ENCODE peak calls at places on chromosomes 6 and 20, in five cellular contexts. J is psoas muscle, X is breast epithelium, L is WTC11, A is foreskin fibroblast. C is an unnamed sample.

GRCh38 chr6:15874821-15875220 is 212.0 kb upstream of the DTNBP1 start:
- DNase-seq in J (no peak), X (no peak), L (no peak), A (peak; percentile 71), C (no peak)

GRCh38 chr20:49384437-49385434 is 97.7 kb downstream of the KCNB1 start:
- DNase-seq in J (peak; percentile 82), X (no peak), L (peak; percentile 97), A (peak; percentile 16), C (peak; percentile 77)

GRCh38 chr6:63395388-63395787 is 75.6 kb upstream of the LGSN start:
- DNase-seq in J (no peak), X (no peak), L (no peak), A (no peak), C (peak; percentile 60)

GRCh38 chr6:130163261-130163660 is 59.5 kb downstream of the SAMD3 start:
- DNase-seq in J (no peak), X (no peak), L (no peak), A (no peak), C (no peak)

GRCh38 chr20:7714549-7714948 is 225.7 kb downstream of the HAO1 start:
- DNase-seq in J (no peak), X (no peak), L (no peak), A (no peak), C (no peak)

GRCh38 chr20:16272961-16273360 is 300.3 kb downstream of the KIF16B start:
- DNase-seq in J (no peak), X (no peak), L (no peak), A (no peak), C (peak; percentile 49)

GRCh38 chr20:49832632-49833327 is 20.2 kb downstream of the SLC9A8 start:
- DNase-seq in J (no peak), X (peak; percentile 30), L (no peak), A (peak; percentile 29), C (no peak)

GRCh38 chr6:32837651-32838113 is 857 bp downstream of the TAP2 start:
- DNase-seq in J (no peak), X (no peak), L (no peak), A (no peak), C (no peak)

GRCh38 chr20:39605908-39606307 is 643.8 kb downstream of the DHX35 start:
- DNase-seq in J (no peak), X (no peak), L (no peak), A (no peak), C (no peak)

GRCh38 chr6:104404377-104404776 is 455.3 kb downstream of the HACE1 start:
- DNase-seq in J (no peak), X (no peak), L (no peak), A (no peak), C (no peak)

GRCh38 chr6:28618889-28619555 is 93.3 kb downstream of the GPX5 start:
- DNase-seq in J (no peak), X (no peak), L (no peak), A (no peak), C (no peak)

GRCh38 chr6:9612489-9612888 is 802.4 kb downstream of the TFAP2A start:
- DNase-seq in J (no peak), X (no peak), L (no peak), A (no peak), C (no peak)

GRCh38 chr6:170075659-170076223 is 215.1 kb downstream of the DLL1 start:
- DNase-seq in J (no peak), X (no peak), L (no peak), A (no peak), C (peak; percentile 41)

GRCh38 chr6:126718600-126719327 is 378.8 kb downstream of the CENPW start:
- DNase-seq in J (no peak), X (no peak), L (no peak), A (no peak), C (no peak)

GRCh38 chr6:90428514-90428913 is 131.9 kb upstream of the BACH2 start:
- DNase-seq in J (no peak), X (peak; percentile 59), L (no peak), A (no peak), C (no peak)

GRCh38 chr6:1311400-1312192 is at the start of gene FOXQ1:
- DNase-seq in J (peak; percentile 55), X (peak; percentile 59), L (peak; percentile 70), A (peak; percentile 77), C (peak; percentile 57)

GRCh38 chr6:51842487-51843469 is 244.6 kb downstream of the PKHD1 start:
- DNase-seq in J (no peak), X (no peak), L (no peak), A (no peak), C (no peak)

GRCh38 chr6:34243901-34244884 is 4.6 kb downstream of the SMIM29 start:
- DNase-seq in J (peak; percentile 88), X (no peak), L (peak; percentile 36), A (peak; percentile 97), C (no peak)

GRCh38 chr6:3304500-3305215 is 45.9 kb downstream of the PSMG4 start:
- DNase-seq in J (no peak), X (no peak), L (peak; percentile 4), A (no peak), C (no peak)

GRCh38 chr6:145643760-145644159 is 91.6 kb downstream of the EPM2A start:
- DNase-seq in J (no peak), X (no peak), L (no peak), A (no peak), C (no peak)

GRCh38 chr6:26043389-26044139 is 43.7 kb upstream of the HFE start:
- DNase-seq in J (peak; percentile 68), X (peak; percentile 83), L (peak; percentile 36), A (peak; percentile 90), C (peak; percentile 85)

GRCh38 chr6:31402324-31403282 is 792 bp upstream of the MICA start:
- DNase-seq in J (no peak), X (peak; percentile 30), L (no peak), A (no peak), C (peak; percentile 46)

GRCh38 chr6:149380523-149380922 is 19.5 kb upstream of the SUMO4 start:
- DNase-seq in J (no peak), X (no peak), L (no peak), A (no peak), C (no peak)

GRCh38 chr6:91088515-91088914 is 501.6 kb upstream of the MAP3K7 start:
- DNase-seq in J (no peak), X (no peak), L (no peak), A (no peak), C (no peak)

GRCh38 chr6:108825326-108825725 is 22.9 kb upstream of the ARMC2 start:
- DNase-seq in J (no peak), X (no peak), L (no peak), A (no peak), C (no peak)

GRCh38 chr6:87660226-87660886 is 41.7 kb downstream of the AKIRIN2 start:
- DNase-seq in J (peak; percentile 62), X (no peak), L (no peak), A (peak; percentile 94), C (no peak)

GRCh38 chr6:138988469-138988834 is 399 bp upstream of the REPS1 start:
- DNase-seq in J (no peak), X (no peak), L (no peak), A (peak; percentile 20), C (no peak)
- TF ChIP-seq CTCF in J (no peak), X (peak; percentile 4), L (no peak), A (no peak), C (no peak)

DNA sequence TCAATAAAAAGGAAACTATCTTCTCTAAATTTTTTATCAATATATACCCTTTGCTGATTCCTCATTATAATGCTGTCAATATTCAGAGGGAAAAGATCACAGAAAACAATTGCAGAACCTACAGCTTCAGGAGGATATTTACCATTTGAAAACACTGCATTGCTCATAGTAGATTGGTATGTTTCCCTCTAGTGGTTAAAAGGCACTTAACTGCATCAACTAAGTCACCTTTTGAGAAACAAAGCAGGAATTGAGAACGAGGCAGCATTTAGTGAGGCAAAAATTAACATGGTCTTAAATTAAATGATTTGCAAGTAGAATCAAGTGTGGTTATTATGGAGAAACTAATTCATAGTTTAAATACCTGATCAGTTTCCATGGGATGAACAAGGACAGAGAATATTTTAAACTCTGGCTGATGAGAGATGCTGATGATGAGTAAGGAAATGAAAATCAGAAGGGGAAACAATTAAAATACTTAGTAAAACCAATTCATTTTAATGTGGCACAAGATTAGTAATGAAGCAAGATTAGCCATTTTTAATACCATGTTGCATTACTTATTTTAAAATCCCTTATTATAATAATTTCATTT is 642.1 kb downstream of the EPHA7 start:
- DNase-seq in J (no peak), X (no peak), L (no peak), A (no peak), C (no peak)
- TF ChIP-seq CTCF in J (peak; percentile 7), X (no peak), L (peak; percentile 49), A (no peak), C (no peak)

DNA sequence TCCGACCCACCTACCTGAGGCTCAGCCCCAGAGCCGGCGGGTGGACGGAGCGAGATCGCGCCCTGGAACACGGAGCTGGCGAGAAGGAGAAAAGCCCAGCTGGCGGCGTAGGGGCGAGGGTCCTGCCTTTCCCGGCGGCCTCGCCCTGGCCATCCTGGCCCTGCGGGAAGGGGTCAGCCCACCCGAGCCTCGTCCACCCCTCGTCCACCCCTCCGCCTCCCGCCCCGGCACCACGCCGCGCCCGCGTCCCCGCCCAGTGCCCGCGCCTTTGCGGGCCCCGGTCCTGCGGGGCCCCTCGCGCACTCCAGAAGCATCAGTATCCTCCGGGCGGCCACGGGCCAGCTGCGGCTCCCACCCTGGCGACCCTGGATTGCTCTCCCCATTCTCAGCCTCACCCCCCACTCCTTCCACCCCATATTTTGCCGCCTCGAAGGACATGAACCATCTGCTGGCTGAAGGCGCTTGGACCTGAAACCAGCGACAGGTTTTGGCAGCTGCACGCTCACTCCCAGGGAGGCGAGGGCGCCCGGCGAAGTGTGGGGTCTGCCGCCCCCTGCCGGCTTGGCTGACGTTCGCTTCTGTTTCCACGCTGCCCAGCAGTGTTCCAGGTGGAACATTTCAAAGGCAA is 65.1 kb downstream of the PLG start:
- DNase-seq in J (peak; percentile 59), X (peak; percentile 50), L (peak; percentile 81), A (no peak), C (peak; percentile 52)
- TF ChIP-seq CTCF in J (peak; percentile 31), X (peak; percentile 46), L (peak; percentile 65), A (peak; percentile 40), C (peak; percentile 57)

DNA sequence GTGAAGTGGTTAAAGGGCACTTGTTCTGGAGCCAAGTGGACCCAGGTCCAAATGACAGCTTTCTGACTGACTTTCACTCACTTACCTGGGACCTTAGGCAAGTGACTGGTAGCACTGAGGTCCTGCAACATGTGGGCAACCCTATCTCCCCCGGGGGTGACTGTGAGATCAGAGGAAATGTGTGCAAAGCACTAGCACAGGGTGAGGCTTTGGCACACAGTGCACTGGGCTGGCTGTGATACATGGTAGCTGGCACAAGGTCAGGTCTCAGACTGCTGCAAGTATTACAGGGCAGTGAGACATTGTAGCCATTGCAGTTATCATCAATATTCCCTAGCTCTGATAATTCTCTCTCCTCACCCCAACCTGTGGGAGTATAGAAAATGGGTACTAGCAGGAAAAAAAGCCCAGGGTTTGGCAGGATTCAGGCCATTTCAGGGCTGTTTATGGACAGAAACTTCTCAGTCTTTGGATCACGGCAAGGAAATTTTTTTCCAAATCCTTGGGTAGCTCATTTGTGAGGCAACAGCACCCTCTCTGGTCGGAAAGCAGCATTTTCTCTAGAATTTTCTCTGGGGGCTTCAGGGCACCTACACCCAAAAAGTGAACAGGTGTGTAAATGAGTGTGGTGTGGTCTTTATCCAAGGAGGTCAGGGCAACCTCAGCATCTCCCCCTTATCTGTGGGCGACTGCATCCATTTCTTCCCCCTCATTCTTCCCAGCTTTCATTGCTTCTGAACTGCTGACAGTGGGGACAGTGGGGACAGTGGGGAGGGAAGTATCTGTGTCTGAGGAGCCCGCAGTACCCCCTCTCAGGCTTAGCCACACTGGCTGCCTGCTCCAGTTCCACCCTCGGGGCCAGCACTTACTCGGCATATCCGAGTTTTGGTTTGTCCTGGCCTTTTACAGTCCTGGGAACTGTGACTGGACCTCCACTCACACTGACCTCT is 148.7 kb upstream of the PHACTR3 start:
- DNase-seq in J (peak; percentile 60), X (peak; percentile 28), L (no peak), A (no peak), C (no peak)
- TF ChIP-seq CTCF in J (peak; percentile 42), X (peak; percentile 65), L (peak; percentile 45), A (peak; percentile 45), C (no peak)